ENCODE peak calls at places on chromosomes 5 and 9, in six cellular contexts. One of them, this sample, is unnamed.

GRCh38 chr5:2761921-2762488 is 10.5 kb upstream of the IRX2 start:
- DNase-seq in NCI-H1694 treated with DMSO at 0.1 percent for 48 hours: no peak
- DNase-seq in cardiac muscle cell: no peak
- DNase-seq in stimulated activated CD8-positive, alpha-beta memory T cell treated with anti-CD3 and anti-CD28 coated beads, Interleukin-4, amount 100 ng/mL, for 1 hour: no peak
- DNase-seq in neural crest cell: no peak
- DNase-seq in GDM1: no peak
- DNase-seq in this sample: no peak

GRCh38 chr5:94469889-94470288 is 148.5 kb downstream of the KIAA0825 start:
- DNase-seq in NCI-H1694 treated with DMSO at 0.1 percent for 48 hours: no peak
- DNase-seq in cardiac muscle cell: peak
- DNase-seq in stimulated activated CD8-positive, alpha-beta memory T cell treated with anti-CD3 and anti-CD28 coated beads, Interleukin-4, amount 100 ng/mL, for 1 hour: no peak
- DNase-seq in neural crest cell: no peak
- DNase-seq in GDM1: no peak
- DNase-seq in this sample: no peak

GRCh38 chr5:90941002-90941720 is 382.6 kb downstream of the ADGRV1 start:
- DNase-seq in NCI-H1694 treated with DMSO at 0.1 percent for 48 hours: peak
- DNase-seq in cardiac muscle cell: no peak
- DNase-seq in stimulated activated CD8-positive, alpha-beta memory T cell treated with anti-CD3 and anti-CD28 coated beads, Interleukin-4, amount 100 ng/mL, for 1 hour: no peak
- DNase-seq in neural crest cell: no peak
- DNase-seq in GDM1: no peak
- DNase-seq in this sample: no peak

GRCh38 chr5:133707629-133708028 is 95.3 kb upstream of the FSTL4 start:
- DNase-seq in NCI-H1694 treated with DMSO at 0.1 percent for 48 hours: no peak
- DNase-seq in cardiac muscle cell: no peak
- DNase-seq in stimulated activated CD8-positive, alpha-beta memory T cell treated with anti-CD3 and anti-CD28 coated beads, Interleukin-4, amount 100 ng/mL, for 1 hour: no peak
- DNase-seq in neural crest cell: no peak
- DNase-seq in GDM1: no peak
- DNase-seq in this sample: no peak

GRCh38 chr5:145976431-145977155 is 40.2 kb downstream of the SH3RF2 start:
- DNase-seq in NCI-H1694 treated with DMSO at 0.1 percent for 48 hours: no peak
- DNase-seq in cardiac muscle cell: peak
- DNase-seq in stimulated activated CD8-positive, alpha-beta memory T cell treated with anti-CD3 and anti-CD28 coated beads, Interleukin-4, amount 100 ng/mL, for 1 hour: no peak
- DNase-seq in neural crest cell: no peak
- DNase-seq in GDM1: no peak
- DNase-seq in this sample: no peak

GRCh38 chr5:142680605-142681259 is 5.2 kb downstream of the FGF1 start:
- DNase-seq in NCI-H1694 treated with DMSO at 0.1 percent for 48 hours: no peak
- DNase-seq in cardiac muscle cell: no peak
- DNase-seq in stimulated activated CD8-positive, alpha-beta memory T cell treated with anti-CD3 and anti-CD28 coated beads, Interleukin-4, amount 100 ng/mL, for 1 hour: no peak
- DNase-seq in neural crest cell: no peak
- DNase-seq in GDM1: no peak
- DNase-seq in this sample: peak

GRCh38 chr5:93575466-93575865 is 5.6 kb downstream of the NR2F1-AS1 start:
- DNase-seq in NCI-H1694 treated with DMSO at 0.1 percent for 48 hours: no peak
- DNase-seq in cardiac muscle cell: no peak
- DNase-seq in stimulated activated CD8-positive, alpha-beta memory T cell treated with anti-CD3 and anti-CD28 coated beads, Interleukin-4, amount 100 ng/mL, for 1 hour: no peak
- DNase-seq in neural crest cell: no peak
- DNase-seq in GDM1: no peak
- DNase-seq in this sample: no peak

GRCh38 chr5:11319851-11320580 is 559.0 kb upstream of the DAP start:
- DNase-seq in NCI-H1694 treated with DMSO at 0.1 percent for 48 hours: no peak
- DNase-seq in cardiac muscle cell: no peak
- DNase-seq in stimulated activated CD8-positive, alpha-beta memory T cell treated with anti-CD3 and anti-CD28 coated beads, Interleukin-4, amount 100 ng/mL, for 1 hour: no peak
- DNase-seq in neural crest cell: no peak
- DNase-seq in GDM1: no peak
- DNase-seq in this sample: no peak

GRCh38 chr5:89342106-89342876 is 459.3 kb upstream of the MEF2C start:
- DNase-seq in NCI-H1694 treated with DMSO at 0.1 percent for 48 hours: no peak
- DNase-seq in cardiac muscle cell: peak
- DNase-seq in stimulated activated CD8-positive, alpha-beta memory T cell treated with anti-CD3 and anti-CD28 coated beads, Interleukin-4, amount 100 ng/mL, for 1 hour: no peak
- DNase-seq in neural crest cell: no peak
- DNase-seq in GDM1: no peak
- DNase-seq in this sample: no peak

GRCh38 chr9:79663299-79663698 is 91.5 kb downstream of the TLE4 start:
- DNase-seq in NCI-H1694 treated with DMSO at 0.1 percent for 48 hours: no peak
- DNase-seq in cardiac muscle cell: no peak
- DNase-seq in stimulated activated CD8-positive, alpha-beta memory T cell treated with anti-CD3 and anti-CD28 coated beads, Interleukin-4, amount 100 ng/mL, for 1 hour: no peak
- DNase-seq in neural crest cell: no peak
- DNase-seq in GDM1: no peak
- DNase-seq in this sample: no peak

GRCh38 chr5:75885849-75886596 is 168.8 kb upstream of the POC5 start:
- DNase-seq in NCI-H1694 treated with DMSO at 0.1 percent for 48 hours: no peak
- DNase-seq in cardiac muscle cell: no peak
- DNase-seq in stimulated activated CD8-positive, alpha-beta memory T cell treated with anti-CD3 and anti-CD28 coated beads, Interleukin-4, amount 100 ng/mL, for 1 hour: no peak
- DNase-seq in neural crest cell: peak
- DNase-seq in GDM1: no peak
- DNase-seq in this sample: no peak

GRCh38 chr9:4289411-4290380 is 10.2 kb downstream of the GLIS3 start:
- DNase-seq in NCI-H1694 treated with DMSO at 0.1 percent for 48 hours: no peak
- DNase-seq in cardiac muscle cell: no peak
- DNase-seq in stimulated activated CD8-positive, alpha-beta memory T cell treated with anti-CD3 and anti-CD28 coated beads, Interleukin-4, amount 100 ng/mL, for 1 hour: no peak
- DNase-seq in neural crest cell: no peak
- DNase-seq in GDM1: no peak
- DNase-seq in this sample: no peak

GRCh38 chr5:169218862-169219261 is 82.1 kb downstream of the SLIT3 start:
- DNase-seq in NCI-H1694 treated with DMSO at 0.1 percent for 48 hours: no peak
- DNase-seq in cardiac muscle cell: no peak
- DNase-seq in stimulated activated CD8-positive, alpha-beta memory T cell treated with anti-CD3 and anti-CD28 coated beads, Interleukin-4, amount 100 ng/mL, for 1 hour: no peak
- DNase-seq in neural crest cell: no peak
- DNase-seq in GDM1: no peak
- DNase-seq in this sample: no peak

GRCh38 chr5:72985719-72986118 is 29.9 kb downstream of the FCHO2 start:
- DNase-seq in NCI-H1694 treated with DMSO at 0.1 percent for 48 hours: no peak
- DNase-seq in cardiac muscle cell: no peak
- DNase-seq in stimulated activated CD8-positive, alpha-beta memory T cell treated with anti-CD3 and anti-CD28 coated beads, Interleukin-4, amount 100 ng/mL, for 1 hour: no peak
- DNase-seq in neural crest cell: no peak
- DNase-seq in GDM1: no peak
- DNase-seq in this sample: no peak

GRCh38 chr5:62126090-62126489 is 179.9 kb upstream of the KIF2A start:
- DNase-seq in NCI-H1694 treated with DMSO at 0.1 percent for 48 hours: no peak
- DNase-seq in cardiac muscle cell: no peak
- DNase-seq in stimulated activated CD8-positive, alpha-beta memory T cell treated with anti-CD3 and anti-CD28 coated beads, Interleukin-4, amount 100 ng/mL, for 1 hour: no peak
- DNase-seq in neural crest cell: no peak
- DNase-seq in GDM1: no peak
- DNase-seq in this sample: no peak

GRCh38 chr9:114902773-114903589 is 27.4 kb downstream of the TNFSF8 start:
- DNase-seq in NCI-H1694 treated with DMSO at 0.1 percent for 48 hours: no peak
- DNase-seq in cardiac muscle cell: peak
- DNase-seq in stimulated activated CD8-positive, alpha-beta memory T cell treated with anti-CD3 and anti-CD28 coated beads, Interleukin-4, amount 100 ng/mL, for 1 hour: no peak
- DNase-seq in neural crest cell: no peak
- DNase-seq in GDM1: no peak
- DNase-seq in this sample: peak

GRCh38 chr5:112779531-112779930 is 41.8 kb downstream of the APC start:
- DNase-seq in NCI-H1694 treated with DMSO at 0.1 percent for 48 hours: no peak
- DNase-seq in cardiac muscle cell: peak
- DNase-seq in stimulated activated CD8-positive, alpha-beta memory T cell treated with anti-CD3 and anti-CD28 coated beads, Interleukin-4, amount 100 ng/mL, for 1 hour: no peak
- DNase-seq in neural crest cell: no peak
- DNase-seq in GDM1: no peak
- DNase-seq in this sample: no peak

GRCh38 chr9:99050292-99050911 is 54.5 kb upstream of the TGFBR1 start:
- DNase-seq in NCI-H1694 treated with DMSO at 0.1 percent for 48 hours: no peak
- DNase-seq in cardiac muscle cell: no peak
- DNase-seq in stimulated activated CD8-positive, alpha-beta memory T cell treated with anti-CD3 and anti-CD28 coated beads, Interleukin-4, amount 100 ng/mL, for 1 hour: no peak
- DNase-seq in neural crest cell: no peak
- DNase-seq in GDM1: no peak
- DNase-seq in this sample: no peak

This sample was measured in SW 1271.